ENCODE peak calls at places on chromosomes 5 and 9, in four cellular contexts. J is stomach, F is thoracic aorta, X is adipocyte. V is an unnamed sample.
A peak's percentile ranks its signal among the peaks of the same experiment; 100 is the strongest.

GRCh38 chr5:23223846-23224245 is 283.6 kb upstream of the PRDM9 start:
- DNase-seq in J (no peak), F (no peak), X (no peak), V (no peak)

GRCh38 chr5:88660947-88661869 is 221.8 kb downstream of the MEF2C start:
- DNase-seq in J (no peak), F (no peak), X (peak; percentile 75), V (peak; percentile 83)

GRCh38 chr5:171579849-171580505 is 160.5 kb downstream of the FGF18 start:
- DNase-seq in J (no peak), F (no peak), X (no peak), V (no peak)

GRCh38 chr5:176535655-176536131 is 1.5 kb downstream of the RNF44 start:
- DNase-seq in J (no peak), F (no peak), X (peak; percentile 31), V (no peak)

GRCh38 chr5:64213568-64213967 is 47.9 kb downstream of the RNF180 start:
- DNase-seq in J (no peak), F (no peak), X (no peak), V (no peak)

GRCh38 chr9:136665111-136665703 is 2.5 kb downstream of the EGFL7 start:
- DNase-seq in J (no peak), F (no peak), X (peak; percentile 62), V (no peak)

GRCh38 chr5:113427871-113428574 is 6.8 kb downstream of the TSSK1B start:
- DNase-seq in J (no peak), F (no peak), X (no peak), V (no peak)

GRCh38 chr5:136109453-136109852 is 23.2 kb upstream of the SMAD5 start:
- DNase-seq in J (no peak), F (no peak), X (no peak), V (no peak)

GRCh38 chr5:4230531-4230904 is 634.9 kb downstream of the IRX1 start:
- DNase-seq in J (no peak), F (no peak), X (no peak), V (no peak)

GRCh38 chr5:143002459-143003327 is 232.5 kb downstream of the ARHGAP26 start:
- DNase-seq in J (peak; percentile 36), F (no peak), X (peak; percentile 89), V (peak; percentile 35)

GRCh38 chr5:72079288-72079687 is 28.0 kb upstream of the MAP1B start:
- DNase-seq in J (no peak), F (no peak), X (no peak), V (no peak)

GRCh38 chr9:99019523-99020331 is 76.0 kb downstream of the COL15A1 start:
- DNase-seq in J (no peak), F (no peak), X (peak; percentile 88), V (no peak)

GRCh38 chr9:33510264-33511183 is 13.5 kb upstream of the ANKRD18B start:
- DNase-seq in J (peak; percentile 56), F (no peak), X (peak; percentile 80), V (peak; percentile 70)

GRCh38 chr5:116669261-116670049 is 94.8 kb upstream of the SEMA6A start:
- DNase-seq in J (no peak), F (no peak), X (no peak), V (no peak)

GRCh38 chr5:55570026-55570425 is 35.3 kb upstream of the PLPP1 start:
- DNase-seq in J (no peak), F (no peak), X (peak; percentile 82), V (no peak)

GRCh38 chr9:6525326-6526040 is 112.5 kb downstream of the UHRF2 start:
- DNase-seq in J (no peak), F (no peak), X (peak; percentile 32), V (no peak)

GRCh38 chr9:135797507-135798302 is 95.7 kb downstream of the KCNT1 start:
- DNase-seq in J (peak; percentile 31), F (no peak), X (peak; percentile 40), V (peak; percentile 72)

GRCh38 chr5:68193481-68194036 is 22.0 kb upstream of the PIK3R1 start:
- DNase-seq in J (no peak), F (no peak), X (no peak), V (no peak)

GRCh38 chr5:112697301-112697700 is 40.4 kb upstream of the APC start:
- DNase-seq in J (no peak), F (no peak), X (peak; percentile 21), V (no peak)

GRCh38 chr5:140220698-140221064 is 45.7 kb downstream of the CYSTM1 start:
- DNase-seq in J (no peak), F (no peak), X (no peak), V (no peak)

GRCh38 chr9:18115131-18115530 is 358.8 kb upstream of the ADAMTSL1 start:
- DNase-seq in J (no peak), F (no peak), X (peak; percentile 56), V (no peak)

GRCh38 chr5:135539430-135540005 is 3.8 kb upstream of the NEUROG1 start:
- DNase-seq in J (no peak), F (no peak), X (no peak), V (no peak)

GRCh38 chr9:123338710-123339665 is 17.0 kb upstream of the CRB2 start:
- DNase-seq in J (peak; percentile 35), F (no peak), X (no peak), V (no peak)

GRCh38 chr5:131671994-131672655 is 37.1 kb upstream of the RAPGEF6 start:
- DNase-seq in J (no peak), F (no peak), X (peak; percentile 88), V (no peak)

GRCh38 chr9:112526973-112527372 is 40.3 kb downstream of the KIAA1958 start:
- DNase-seq in J (no peak), F (no peak), X (no peak), V (no peak)

GRCh38 chr5:51944500-51945125 is 561.4 kb downstream of the ISL1 start:
- DNase-seq in J (no peak), F (no peak), X (no peak), V (no peak)

GRCh38 chr9:112308576-112308975 is 24.8 kb downstream of the PTBP3 start:
- DNase-seq in J (no peak), F (no peak), X (no peak), V (no peak)

GRCh38 chr5:122154910-122155309 is 25.6 kb downstream of the ZNF474 start:
- DNase-seq in J (no peak), F (peak; percentile 40), X (peak; percentile 94), V (peak; percentile 86)

GRCh38 chr5:179530069-179530998 is 20.0 kb upstream of the RUFY1 start:
- DNase-seq in J (peak; percentile 62), F (no peak), X (no peak), V (peak; percentile 47)

GRCh38 chr5:137186759-137187461 is 312.2 kb downstream of the SPOCK1 start:
- DNase-seq in J (no peak), F (no peak), X (peak; percentile 63), V (peak; percentile 38)

GRCh38 chr9:126646162-126646561 is 32.4 kb downstream of the LMX1B start:
- DNase-seq in J (no peak), F (no peak), X (no peak), V (no peak)

GRCh38 chr9:4755026-4755609 is 14.1 kb upstream of the AK3 start:
- DNase-seq in J (no peak), F (no peak), X (peak; percentile 43), V (no peak)

GRCh38 chr9:68964102-68964541 is 49.8 kb downstream of the PRKACG start:
- DNase-seq in J (no peak), F (no peak), X (no peak), V (no peak)

GRCh38 chr9:37200572-37201005 is 80.2 kb downstream of the ZCCHC7 start:
- DNase-seq in J (no peak), F (no peak), X (peak; percentile 71), V (no peak)
- H3K4me1 ChIP-seq in J (peaks cover 18% of the 10 kb centered on the region), F (peaks cover 20% of the 10 kb centered on the region), X (peaks cover 17% of the 10 kb centered on the region), V (no peaks in the 10 kb centered on the region)

DNA sequence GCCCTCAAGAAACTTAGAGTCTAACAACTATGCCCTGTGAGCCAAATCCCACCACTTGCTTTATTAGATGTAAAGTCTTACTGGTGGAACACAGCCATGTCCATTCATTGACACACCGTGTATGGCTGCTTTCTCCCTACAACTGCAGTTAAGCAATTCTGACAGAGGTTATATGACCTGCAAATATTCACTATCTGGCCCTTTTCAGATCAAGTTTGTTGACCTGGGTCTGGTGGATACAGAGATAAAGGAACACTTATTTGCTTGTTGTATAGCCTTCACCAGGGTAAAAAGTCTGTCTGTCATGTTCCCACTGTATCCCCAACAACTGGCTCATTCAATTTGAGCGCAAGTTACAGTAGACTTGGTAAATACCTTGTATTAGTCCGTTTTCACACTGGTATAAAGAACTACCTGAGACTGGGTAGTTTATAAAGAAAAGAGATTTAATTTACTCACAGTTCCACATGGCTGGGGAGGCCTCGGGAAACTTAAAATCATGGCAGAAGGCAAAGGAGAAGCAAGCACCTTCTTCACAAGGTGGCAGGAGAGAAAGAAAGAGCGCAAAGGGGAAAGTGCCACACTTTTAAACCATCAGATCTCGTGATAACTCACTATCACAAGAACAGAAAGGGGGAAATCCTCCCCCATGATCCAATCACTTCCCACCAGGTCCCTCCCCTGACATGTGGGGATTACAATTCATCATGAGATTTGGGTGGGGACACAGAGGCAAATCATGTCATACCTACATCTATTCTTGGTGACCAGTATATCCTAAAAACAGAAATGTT is 27.9 kb downstream of the DEPDC1B start:
- DNase-seq in J (no peak), F (no peak), X (no peak), V (no peak)
- H3K4me1 ChIP-seq in J (peaks cover 36% of the 10 kb centered on the region), F (no peaks in the 10 kb centered on the region), X (no peaks in the 10 kb centered on the region), V (no peaks in the 10 kb centered on the region)

GRCh38 chr9:133981958-133982681 is 10.0 kb downstream of the VAV2 start:
- DNase-seq in J (no peak), F (no peak), X (no peak), V (no peak)
- H3K4me1 ChIP-seq in J (peaks cover 35% of the 10 kb centered on the region), F (peaks cover 7% of the 10 kb centered on the region), X (peaks cover 18% of the 10 kb centered on the region), V (peaks cover 18% of the 10 kb centered on the region)

DNA sequence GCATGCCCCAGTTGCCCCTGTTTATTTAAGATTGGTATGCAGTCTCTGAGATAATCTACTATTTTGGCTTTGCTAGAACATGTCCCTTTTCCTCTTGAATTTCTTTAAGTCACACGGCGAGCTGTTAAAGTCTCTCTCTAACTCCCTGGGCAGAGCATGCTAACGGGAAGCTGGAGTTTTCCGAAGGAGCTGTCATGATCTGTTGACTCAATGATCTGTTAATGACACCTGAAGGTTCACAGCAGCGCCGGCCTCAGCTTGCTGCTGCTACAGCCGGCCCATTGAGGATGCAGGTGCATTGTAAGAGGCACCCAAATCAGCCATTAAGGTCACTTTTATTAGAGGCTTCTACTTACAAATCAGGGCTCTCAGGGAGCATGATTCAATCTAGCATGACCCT is 1203.4 kb downstream of the MAT2B start:
- DNase-seq in J (no peak), F (no peak), X (no peak), V (no peak)
- H3K4me1 ChIP-seq in J (no peaks in the 10 kb centered on the region), F (no peaks in the 10 kb centered on the region), X (no peaks in the 10 kb centered on the region), V (no peaks in the 10 kb centered on the region)

DNA sequence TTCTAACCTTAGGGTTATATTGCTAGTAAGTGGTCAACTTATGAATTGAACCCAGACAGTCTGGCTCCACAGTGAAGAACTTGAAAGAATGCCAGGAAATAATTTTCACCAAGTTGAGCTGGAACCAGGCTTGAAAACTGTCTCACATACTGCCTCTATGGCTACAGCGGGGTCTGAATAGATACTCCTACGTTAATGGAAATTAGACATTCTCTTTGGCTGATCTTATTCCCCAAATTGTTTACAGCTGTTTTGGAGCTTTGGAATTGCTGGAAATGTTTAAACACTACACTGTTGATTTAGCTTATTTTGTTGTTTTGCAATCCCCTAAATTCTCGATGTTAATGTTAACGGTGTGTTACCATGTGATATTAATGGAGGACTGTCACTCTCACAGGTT is 146.4 kb downstream of the FBXL7 start:
- DNase-seq in J (no peak), F (no peak), X (peak; percentile 57), V (no peak)
- H3K4me1 ChIP-seq in J (peaks cover 4% of the 10 kb centered on the region), F (peaks cover 16% of the 10 kb centered on the region), X (peaks cover 23% of the 10 kb centered on the region), V (peaks cover 7% of the 10 kb centered on the region)